ENCODE peak calls at places on chromosomes 13 and 19, in five cellular contexts. One of them, this sample, is unnamed.
A peak's percentile ranks its signal among the peaks of the same experiment; 100 is the strongest.

GRCh38 chr13:97298816-97299215 is 76.7 kb downstream of the MBNL2 start:
- DNase-seq in CD8-positive, alpha-beta T cell: no peak
- DNase-seq in fibroblast of villous mesenchyme: no peak
- DNase-seq in heart left ventricle: no peak
- DNase-seq in breast epithelium: no peak
- DNase-seq in this sample: no peak

GRCh38 chr13:80363890-80364503 is 23.1 kb upstream of the SPRY2 start:
- DNase-seq in breast epithelium: no peak
- DNase-seq in heart left ventricle: no peak
- DNase-seq in CD8-positive, alpha-beta T cell: no peak
- DNase-seq in fibroblast of villous mesenchyme: peak; percentile 46
- DNase-seq in this sample: peak; percentile 64

GRCh38 chr19:41698746-41699230 is 9.6 kb upstream of the CEACAM5 start:
- DNase-seq in fibroblast of villous mesenchyme: no peak
- DNase-seq in heart left ventricle: no peak
- DNase-seq in CD8-positive, alpha-beta T cell: no peak
- DNase-seq in breast epithelium: no peak
- DNase-seq in this sample: no peak

GRCh38 chr13:98157188-98157587 is 14.3 kb downstream of the FARP1 start:
- DNase-seq in breast epithelium: no peak
- DNase-seq in CD8-positive, alpha-beta T cell: no peak
- DNase-seq in heart left ventricle: no peak
- DNase-seq in fibroblast of villous mesenchyme: no peak
- DNase-seq in this sample: no peak

GRCh38 chr13:73940098-73940497 is 194.1 kb downstream of the KLF12 start:
- DNase-seq in breast epithelium: no peak
- DNase-seq in CD8-positive, alpha-beta T cell: no peak
- DNase-seq in heart left ventricle: peak; percentile 32
- DNase-seq in fibroblast of villous mesenchyme: no peak
- DNase-seq in this sample: no peak

GRCh38 chr13:59320021-59320420 is 843.7 kb downstream of the DIAPH3 start:
- DNase-seq in fibroblast of villous mesenchyme: no peak
- DNase-seq in heart left ventricle: no peak
- DNase-seq in CD8-positive, alpha-beta T cell: no peak
- DNase-seq in breast epithelium: no peak
- DNase-seq in this sample: no peak

GRCh38 chr13:77337159-77337558 is 10.3 kb upstream of the MYCBP2 start:
- DNase-seq in fibroblast of villous mesenchyme: no peak
- DNase-seq in breast epithelium: no peak
- DNase-seq in heart left ventricle: no peak
- DNase-seq in CD8-positive, alpha-beta T cell: no peak
- DNase-seq in this sample: no peak

GRCh38 chr19:19123386-19123785 is 14.9 kb downstream of the TMEM161A start:
- DNase-seq in breast epithelium: no peak
- DNase-seq in CD8-positive, alpha-beta T cell: no peak
- DNase-seq in fibroblast of villous mesenchyme: no peak
- DNase-seq in heart left ventricle: no peak
- DNase-seq in this sample: no peak

GRCh38 chr13:106183410-106184128 is 351.9 kb downstream of the EFNB2 start:
- DNase-seq in heart left ventricle: no peak
- DNase-seq in fibroblast of villous mesenchyme: no peak
- DNase-seq in CD8-positive, alpha-beta T cell: no peak
- DNase-seq in breast epithelium: no peak
- DNase-seq in this sample: no peak

GRCh38 chr13:42396501-42396900 is 124.5 kb downstream of the AKAP11 start:
- DNase-seq in heart left ventricle: no peak
- DNase-seq in fibroblast of villous mesenchyme: no peak
- DNase-seq in breast epithelium: no peak
- DNase-seq in CD8-positive, alpha-beta T cell: no peak
- DNase-seq in this sample: no peak

GRCh38 chr13:82480415-82480814 is 1401.9 kb downstream of the SLITRK1 start:
- DNase-seq in CD8-positive, alpha-beta T cell: no peak
- DNase-seq in breast epithelium: no peak
- DNase-seq in heart left ventricle: no peak
- DNase-seq in fibroblast of villous mesenchyme: no peak
- DNase-seq in this sample: peak; percentile 3

GRCh38 chr13:47277774-47278173 is 380.9 kb upstream of the HTR2A start:
- DNase-seq in breast epithelium: no peak
- DNase-seq in heart left ventricle: no peak
- DNase-seq in fibroblast of villous mesenchyme: peak; percentile 21
- DNase-seq in CD8-positive, alpha-beta T cell: no peak
- DNase-seq in this sample: peak; percentile 54

GRCh38 chr13:47546963-47547345 is 454.1 kb downstream of the SUCLA2 start:
- DNase-seq in fibroblast of villous mesenchyme: peak; percentile 60
- DNase-seq in breast epithelium: no peak
- DNase-seq in heart left ventricle: no peak
- DNase-seq in CD8-positive, alpha-beta T cell: no peak
- DNase-seq in this sample: no peak

GRCh38 chr13:27476943-27477681 is 26.7 kb upstream of the MTIF3 start:
- DNase-seq in breast epithelium: peak; percentile 59
- DNase-seq in heart left ventricle: no peak
- DNase-seq in fibroblast of villous mesenchyme: no peak
- DNase-seq in CD8-positive, alpha-beta T cell: no peak
- DNase-seq in this sample: peak; percentile 7

GRCh38 chr19:1166872-1167573 is 7.0 kb downstream of the SBNO2 start:
- DNase-seq in breast epithelium: peak; percentile 67
- DNase-seq in fibroblast of villous mesenchyme: no peak
- DNase-seq in CD8-positive, alpha-beta T cell: no peak
- DNase-seq in heart left ventricle: no peak
- DNase-seq in this sample: no peak

GRCh38 chr13:29906432-29907011 is 56.1 kb upstream of the UBL3 start:
- DNase-seq in CD8-positive, alpha-beta T cell: no peak
- DNase-seq in breast epithelium: no peak
- DNase-seq in heart left ventricle: no peak
- DNase-seq in fibroblast of villous mesenchyme: no peak
- DNase-seq in this sample: no peak

GRCh38 chr19:13902993-13903555 is 2.8 kb downstream of the BRME1 start:
- DNase-seq in fibroblast of villous mesenchyme: no peak
- DNase-seq in CD8-positive, alpha-beta T cell: no peak
- DNase-seq in breast epithelium: no peak
- DNase-seq in heart left ventricle: no peak
- DNase-seq in this sample: peak; percentile 20

GRCh38 chr13:78958019-78958418 is 299.1 kb upstream of the OBI1 start:
- DNase-seq in CD8-positive, alpha-beta T cell: no peak
- DNase-seq in breast epithelium: no peak
- DNase-seq in fibroblast of villous mesenchyme: no peak
- DNase-seq in heart left ventricle: no peak
- DNase-seq in this sample: no peak

GRCh38 chr19:28710278-28710677 is 502.7 kb downstream of the UQCRFS1 start:
- DNase-seq in breast epithelium: no peak
- DNase-seq in heart left ventricle: no peak
- DNase-seq in CD8-positive, alpha-beta T cell: no peak
- DNase-seq in fibroblast of villous mesenchyme: peak; percentile 60
- DNase-seq in this sample: peak; percentile 81

GRCh38 chr19:17577698-17578097 is 22.2 kb downstream of the COLGALT1 start:
- DNase-seq in fibroblast of villous mesenchyme: no peak
- DNase-seq in CD8-positive, alpha-beta T cell: no peak
- DNase-seq in heart left ventricle: no peak
- DNase-seq in breast epithelium: no peak
- DNase-seq in this sample: no peak

GRCh38 chr13:42395066-42395821 is 123.3 kb downstream of the AKAP11 start:
- DNase-seq in heart left ventricle: no peak
- DNase-seq in fibroblast of villous mesenchyme: no peak
- DNase-seq in breast epithelium: no peak
- DNase-seq in CD8-positive, alpha-beta T cell: no peak
- DNase-seq in this sample: no peak

GRCh38 chr19:45670670-45671453 is 2.8 kb downstream of the GIPR start:
- DNase-seq in CD8-positive, alpha-beta T cell: no peak
- DNase-seq in fibroblast of villous mesenchyme: peak; percentile 88
- DNase-seq in heart left ventricle: peak; percentile 52
- DNase-seq in breast epithelium: peak; percentile 83
- DNase-seq in this sample: peak; percentile 90

GRCh38 chr13:98706446-98707110 is 45.9 kb downstream of the SLC15A1 start:
- DNase-seq in breast epithelium: no peak
- DNase-seq in heart left ventricle: no peak
- DNase-seq in fibroblast of villous mesenchyme: no peak
- DNase-seq in CD8-positive, alpha-beta T cell: no peak
- DNase-seq in this sample: peak; percentile 16

GRCh38 chr19:46724468-46724867 is 7.6 kb upstream of the PRKD2 start:
- DNase-seq in breast epithelium: no peak
- DNase-seq in CD8-positive, alpha-beta T cell: no peak
- DNase-seq in heart left ventricle: no peak
- DNase-seq in fibroblast of villous mesenchyme: no peak
- DNase-seq in this sample: no peak

GRCh38 chr13:32530841-32531253 is 7.7 kb downstream of the N4BP2L2 start:
- DNase-seq in fibroblast of villous mesenchyme: peak; percentile 84
- DNase-seq in heart left ventricle: no peak
- DNase-seq in breast epithelium: no peak
- DNase-seq in CD8-positive, alpha-beta T cell: no peak
- DNase-seq in this sample: peak; percentile 77

GRCh38 chr13:91346848-91347211 is 657 bp upstream of the MIR17HG start:
- DNase-seq in fibroblast of villous mesenchyme: peak; percentile 8
- DNase-seq in heart left ventricle: no peak
- DNase-seq in CD8-positive, alpha-beta T cell: peak; percentile 13
- DNase-seq in breast epithelium: no peak
- DNase-seq in this sample: peak; percentile 7

GRCh38 chr19:46000497-46001246 is 5.4 kb downstream of the CCDC61 start:
- DNase-seq in fibroblast of villous mesenchyme: no peak
- DNase-seq in breast epithelium: no peak
- DNase-seq in heart left ventricle: no peak
- DNase-seq in CD8-positive, alpha-beta T cell: peak; percentile 59
- DNase-seq in this sample: no peak

GRCh38 chr13:101868585-101869469 is 416.4 kb downstream of the ITGBL1 start:
- DNase-seq in fibroblast of villous mesenchyme: no peak
- DNase-seq in breast epithelium: no peak
- DNase-seq in heart left ventricle: peak; percentile 19
- DNase-seq in CD8-positive, alpha-beta T cell: no peak
- DNase-seq in this sample: no peak

GRCh38 chr13:45016792-45017425 is 27.6 kb downstream of the GPALPP1 start:
- DNase-seq in heart left ventricle: no peak
- DNase-seq in CD8-positive, alpha-beta T cell: no peak
- DNase-seq in fibroblast of villous mesenchyme: no peak
- DNase-seq in breast epithelium: no peak
- DNase-seq in this sample: no peak
- H3K4me3 ChIP-seq in heart left ventricle: no peak overlapping the region
- H3K4me3 ChIP-seq in CD8-positive, alpha-beta T cell: no peak overlapping the region
- H3K4me3 ChIP-seq in fibroblast of villous mesenchyme: no peak overlapping the region
- H3K4me3 ChIP-seq in breast epithelium: no peak overlapping the region
- H3K4me3 ChIP-seq in this sample: no peak overlapping the region

GRCh38 chr13:31367410-31367809 is 167.6 kb downstream of the B3GLCT start:
- DNase-seq in CD8-positive, alpha-beta T cell: no peak
- DNase-seq in breast epithelium: no peak
- DNase-seq in fibroblast of villous mesenchyme: no peak
- DNase-seq in heart left ventricle: no peak
- DNase-seq in this sample: no peak
- TF ChIP-seq CTCF in CD8-positive, alpha-beta T cell: no peak
- TF ChIP-seq CTCF in breast epithelium: no peak
- TF ChIP-seq CTCF in fibroblast of villous mesenchyme: no peak
- TF ChIP-seq CTCF in heart left ventricle: no peak
- TF ChIP-seq CTCF in this sample: no peak

GRCh38 chr19:49132974-49133609 is 13.7 kb downstream of the PPFIA3 start:
- DNase-seq in breast epithelium: no peak
- DNase-seq in heart left ventricle: peak; percentile 29
- DNase-seq in CD8-positive, alpha-beta T cell: no peak
- DNase-seq in fibroblast of villous mesenchyme: no peak
- DNase-seq in this sample: no peak
- H3K4me3 ChIP-seq in breast epithelium: peak overlapping the region; percentile 15
- H3K4me3 ChIP-seq in heart left ventricle: peak overlapping the region; percentile 6
- H3K4me3 ChIP-seq in CD8-positive, alpha-beta T cell: peak overlapping the region; percentile 50
- H3K4me3 ChIP-seq in fibroblast of villous mesenchyme: peak overlapping the region; percentile 44
- H3K4me3 ChIP-seq in this sample: no peak overlapping the region

DNA sequence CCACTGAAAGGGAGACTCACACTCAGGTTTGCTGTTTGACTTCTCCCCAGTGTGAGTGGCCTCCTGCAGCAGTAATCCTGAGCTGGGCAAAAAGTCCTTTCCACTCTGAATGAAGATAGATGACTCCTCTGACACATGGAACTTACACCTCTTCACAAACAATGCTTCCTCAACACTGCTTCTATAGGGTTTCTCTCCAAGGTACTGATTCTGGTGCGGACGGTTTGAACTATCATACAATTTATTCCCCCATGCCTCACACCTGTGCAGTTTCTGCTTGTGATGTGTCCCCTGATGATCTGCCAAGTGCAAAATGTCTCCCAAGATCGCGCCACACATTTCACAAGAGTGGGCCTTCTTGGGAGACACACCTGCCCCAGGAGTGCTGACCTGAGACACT is 7.6 kb downstream of the ZNF418 start:
- DNase-seq in heart left ventricle: no peak
- DNase-seq in fibroblast of villous mesenchyme: no peak
- DNase-seq in CD8-positive, alpha-beta T cell: no peak
- DNase-seq in breast epithelium: no peak
- DNase-seq in this sample: no peak
- TF ChIP-seq CTCF in heart left ventricle: no peak
- TF ChIP-seq CTCF in fibroblast of villous mesenchyme: no peak
- TF ChIP-seq CTCF in CD8-positive, alpha-beta T cell: no peak
- TF ChIP-seq CTCF in breast epithelium: no peak
- TF ChIP-seq CTCF in this sample: no peak

DNA sequence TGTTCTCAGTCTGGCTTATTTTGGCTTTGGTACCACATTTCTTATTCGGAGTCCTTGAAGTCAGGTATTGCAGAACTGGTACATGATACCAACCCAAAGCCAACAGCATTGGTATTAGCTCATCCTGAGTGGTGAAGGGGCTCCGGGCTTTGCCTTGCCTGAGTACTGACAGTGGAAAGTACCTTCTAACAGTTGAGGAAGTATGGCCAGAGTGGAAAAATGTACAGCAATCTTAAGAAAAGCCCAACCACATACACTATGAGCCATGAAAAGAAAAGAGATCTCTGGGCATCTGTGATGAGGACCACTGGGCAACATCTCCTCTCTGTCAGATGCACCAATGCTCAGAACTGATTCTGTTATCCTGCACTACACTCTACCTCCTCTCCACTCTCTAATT is 8.3 kb downstream of the LCP1 start:
- DNase-seq in breast epithelium: no peak
- DNase-seq in CD8-positive, alpha-beta T cell: no peak
- DNase-seq in heart left ventricle: no peak
- DNase-seq in fibroblast of villous mesenchyme: no peak
- DNase-seq in this sample: no peak
- H3K4me3 ChIP-seq in breast epithelium: no peak overlapping the region
- H3K4me3 ChIP-seq in CD8-positive, alpha-beta T cell: peak overlapping the region; percentile 12
- H3K4me3 ChIP-seq in heart left ventricle: no peak overlapping the region
- H3K4me3 ChIP-seq in fibroblast of villous mesenchyme: no peak overlapping the region
- H3K4me3 ChIP-seq in this sample: no peak overlapping the region

This sample was measured in fibroblast of pulmonary artery.